ENCODE peak calls at places on chromosomes 5 and 9, in six cellular contexts. L, F, J, B, E and I are unnamed samples.

GRCh38 chr5:90545511-90545910 is 13.1 kb upstream of the ADGRV1 start:
- ATAC-seq in L (no peak), F (no peak), J (no peak), E (no peak), B (no peak), I (no peak)

GRCh38 chr5:135491552-135492318 is 39.6 kb upstream of the TIFAB start:
- ATAC-seq in L (peak; percentile 43), B (no peak), E (no peak), J (peak; percentile 54), F (peak; percentile 60), I (no peak)

GRCh38 chr5:170390472-170390871 is 1.3 kb upstream of the KCNMB1 start:
- ATAC-seq in E (peak; percentile 68), L (no peak), J (no peak), B (no peak), F (no peak), I (no peak)

GRCh38 chr5:123340928-123341327 is 82.3 kb downstream of the CEP120 start:
- ATAC-seq in J (no peak), F (no peak), L (no peak), E (no peak), B (no peak), I (no peak)

GRCh38 chr5:150505041-150505511 is 2.9 kb upstream of the NDST1 start:
- ATAC-seq in B (no peak), L (no peak), E (no peak), F (no peak), J (no peak), I (no peak)

GRCh38 chr5:119378075-119378699 is 22.4 kb downstream of the TNFAIP8 start:
- ATAC-seq in L (no peak), B (no peak), J (no peak), F (no peak), E (no peak), I (no peak)

GRCh38 chr9:92654481-92655301 is 15.2 kb downstream of the IPPK start:
- ATAC-seq in L (no peak), B (no peak), E (no peak), F (no peak), J (no peak), I (peak; percentile 54)

GRCh38 chr5:115815693-115816225 is 700 bp downstream of the CDO1 start:
- ATAC-seq in L (peak; percentile 76), J (no peak), B (no peak), F (no peak), E (peak; percentile 20), I (peak; percentile 32)

GRCh38 chr9:123996731-123997421 is 14.7 kb upstream of the LHX2 start:
- ATAC-seq in B (peak; percentile 38), L (no peak), F (no peak), J (no peak), E (peak; percentile 76), I (no peak)

GRCh38 chr5:107563957-107564544 is 106.7 kb downstream of the EFNA5 start:
- ATAC-seq in F (no peak), L (no peak), E (no peak), J (no peak), B (no peak), I (no peak)

GRCh38 chr5:152270117-152270516 is 135.0 kb downstream of the NMUR2 start:
- ATAC-seq in F (no peak), B (no peak), J (no peak), E (no peak), L (no peak), I (no peak)

GRCh38 chr5:68382640-68383039 is 167.1 kb downstream of the PIK3R1 start:
- ATAC-seq in E (no peak), J (no peak), L (no peak), F (no peak), B (no peak), I (no peak)

GRCh38 chr9:15572200-15572599 is 19.4 kb downstream of the CCDC171 start:
- ATAC-seq in F (no peak), L (no peak), E (no peak), B (no peak), J (no peak), I (no peak)

GRCh38 chr9:88936668-88937067 is 54.6 kb upstream of the S1PR3 start:
- ATAC-seq in E (no peak), L (no peak), F (no peak), B (no peak), J (no peak), I (peak; percentile 83)

GRCh38 chr5:159504857-159505304 is 174.6 kb upstream of the IL12B start:
- ATAC-seq in B (peak; percentile 46), E (peak; percentile 61), F (peak; percentile 95), J (no peak), L (no peak), I (peak; percentile 51)

GRCh38 chr5:7087719-7088297 is 308.1 kb upstream of the ADCY2 start:
- ATAC-seq in B (no peak), E (no peak), L (no peak), J (no peak), F (no peak), I (no peak)

GRCh38 chr9:35380619-35381018 is 109.3 kb upstream of the RUSC2 start:
- ATAC-seq in J (no peak), F (peak; percentile 15), B (no peak), L (no peak), E (no peak), I (no peak)

GRCh38 chr5:141245250-141245717 is at the start of gene PCDHB15:
- ATAC-seq in L (peak; percentile 54), F (no peak), J (peak; percentile 58), B (no peak), E (no peak), I (no peak)

GRCh38 chr5:1336106-1336561 is 8.8 kb downstream of the CLPTM1L start:
- ATAC-seq in L (no peak), F (no peak), J (no peak), E (peak; percentile 20), B (no peak), I (no peak)

GRCh38 chr9:128786681-128787582 is at the start of gene TBC1D13:
- ATAC-seq in B (peak; percentile 96), F (peak; percentile 96), L (peak; percentile 96), E (peak; percentile 99), J (peak; percentile 97), I (peak; percentile 97)
- TF ChIP-seq POLR2A in B (no peak), F (peak; percentile 82), L (peak; percentile 74), E (peak; percentile 83), J (peak; percentile 81), I (peak; percentile 78)

GRCh38 chr5:103393131-103393754 is 134.7 kb downstream of the MACIR start:
- ATAC-seq in B (no peak), F (no peak), J (peak; percentile 45), E (peak; percentile 31), L (no peak), I (peak; percentile 43)

GRCh38 chr5:103391659-103392058 is 133.1 kb downstream of the MACIR start:
- ATAC-seq in F (no peak), B (no peak), L (no peak), E (no peak), J (peak; percentile 55), I (no peak)

GRCh38 chr5:103385722-103386121 is 127.2 kb downstream of the MACIR start:
- ATAC-seq in E (no peak), L (no peak), B (peak; percentile 74), F (no peak), J (no peak), I (no peak)

GRCh38 chr5:103389362-103389761 is 130.8 kb downstream of the MACIR start:
- ATAC-seq in B (no peak), J (no peak), E (no peak), L (no peak), F (no peak), I (no peak)

DNA sequence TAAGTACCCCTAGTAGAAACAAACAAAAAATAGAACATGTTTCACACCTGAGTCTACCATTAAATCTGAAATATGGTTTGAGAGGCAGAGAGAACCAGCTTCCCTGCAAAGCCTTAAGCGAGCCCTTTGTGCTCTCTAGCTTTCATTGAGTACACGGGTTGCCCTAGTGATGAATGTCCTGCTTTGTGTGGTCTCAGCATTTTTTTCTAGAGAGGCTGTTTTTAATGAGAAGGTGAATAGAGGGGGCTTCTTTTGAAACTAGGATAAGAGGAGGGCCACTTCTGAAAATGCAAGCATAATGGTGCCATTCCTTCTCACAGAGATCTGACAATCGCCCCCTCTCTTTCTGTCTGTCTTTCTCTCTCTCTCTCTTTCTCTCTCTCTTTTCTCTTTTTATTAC is 131.3 kb downstream of the MACIR start:
- ATAC-seq in L (no peak), B (no peak), E (no peak), F (no peak), J (no peak), I (no peak)
- TF ChIP-seq POLR2AphosphoS5 in L (no peak), B (no peak), E (no peak), F (no peak), J (no peak), I (no peak)

DNA sequence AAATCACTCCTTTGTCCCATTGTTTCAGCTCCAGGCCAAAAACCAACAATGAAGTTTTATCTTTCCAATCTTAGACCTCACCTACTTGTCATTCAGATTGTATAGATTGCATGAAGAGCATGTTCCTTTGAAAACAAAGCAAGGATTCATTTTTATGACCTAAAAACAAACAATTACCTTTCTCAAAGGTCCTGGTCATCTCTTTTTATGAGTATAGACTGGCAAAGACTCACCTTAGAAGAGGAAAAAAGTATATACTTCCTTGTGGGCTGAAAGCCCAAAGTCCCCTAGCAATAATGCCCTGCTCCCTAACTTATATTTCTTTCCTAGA is 28.4 kb upstream of the TLE1 start:
- ATAC-seq in L (no peak), B (no peak), E (no peak), F (no peak), J (no peak), I (no peak)
- H3K27ac ChIP-seq in L (no peak overlapping the region), B (no peak overlapping the region), E (no peak overlapping the region), F (no peak overlapping the region), J (no peak overlapping the region), I (no peak overlapping the region)

GRCh38 chr5:81751836-81752643 is 1.1 kb upstream of the SSBP2 start:
- ATAC-seq in B (no peak), L (no peak), F (no peak), J (peak; percentile 44), E (no peak), I (peak; percentile 0)

GRCh38 chr5:81750308-81751008 is 439 bp downstream of the SSBP2 start:
- ATAC-seq in F (no peak), E (peak; percentile 2), L (peak; percentile 56), B (no peak), J (no peak), I (peak; percentile 8)

GRCh38 chr5:81749562-81750307 is 1.2 kb downstream of the SSBP2 start:
- ATAC-seq in J (peak; percentile 2), B (no peak), F (no peak), L (no peak), E (peak; percentile 65), I (no peak)

GRCh38 chr5:81752644-81752963 is 1.7 kb upstream of the SSBP2 start:
- ATAC-seq in E (no peak), J (no peak), B (no peak), L (no peak), F (no peak), I (no peak)

DNA sequence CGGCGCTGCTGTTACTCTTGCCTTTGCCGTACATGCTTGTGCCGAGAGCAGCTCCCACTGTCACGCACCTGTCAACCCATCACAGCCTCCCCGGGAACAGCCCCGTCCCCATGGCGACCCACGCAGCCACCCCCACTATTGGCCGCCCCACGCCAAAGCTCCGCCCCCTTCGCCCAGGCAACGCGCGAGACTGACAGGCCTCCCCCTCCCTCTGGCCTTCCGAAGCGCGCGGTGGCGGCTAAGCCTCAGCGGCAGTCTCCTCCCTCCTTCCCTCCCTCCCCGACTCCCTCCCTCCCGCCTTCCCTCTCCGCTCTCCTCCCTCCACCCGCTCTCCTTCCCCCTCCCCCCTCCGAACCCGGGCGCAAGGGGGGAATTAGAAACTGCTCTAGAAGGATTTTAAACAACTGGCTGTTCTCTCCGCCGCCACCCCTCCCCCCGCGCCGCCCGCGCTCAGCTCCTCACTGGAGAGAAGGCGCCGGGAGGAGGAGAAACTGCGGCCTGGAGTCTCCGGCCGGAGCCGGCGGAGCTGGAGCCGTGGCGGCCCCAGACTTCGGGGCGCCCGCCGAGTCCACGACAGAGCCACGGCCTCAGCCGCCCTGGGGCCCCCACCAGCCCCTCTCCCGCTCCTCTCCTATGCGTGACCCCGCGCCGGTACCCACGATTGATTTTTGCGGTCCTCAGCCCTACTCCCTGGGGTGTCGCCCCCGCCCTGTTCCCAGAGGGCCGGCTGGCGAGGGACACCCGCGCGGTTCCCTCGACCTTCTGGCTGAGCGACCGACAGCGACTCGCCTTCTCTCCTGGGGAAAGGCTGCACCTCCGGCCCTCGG is at the start of gene SSBP2:
- ATAC-seq in F (peak; percentile 99), J (peak; percentile 84), L (peak; percentile 89), B (peak; percentile 89), E (peak; percentile 82), I (peak; percentile 92)
- TF ChIP-seq POLR2A in F (peak; percentile 83), J (peak; percentile 78), L (no peak), B (peak; percentile 38), E (peak; percentile 85), I (peak; percentile 81)